ENCODE peak calls at places on chromosome 3, in five cellular contexts. J, T, H, D and S are unnamed samples. For H3K4me1 and H3K36me3, the result is how much of the 10 kb centered on the place peaks cover.

GRCh38 chr3:166663194-166663593 is 716.9 kb downstream of the ZBBX start:
- DNase-seq in J (no peak), T (no peak), H (no peak), D (no peak), S (no peak)

GRCh38 chr3:63874769-63875168 is 11.1 kb downstream of the ATXN7 start:
- DNase-seq in J (no peak), T (no peak), H (no peak), D (no peak), S (no peak)

GRCh38 chr3:32484437-32484836 is 18.2 kb downstream of the CMTM6 start:
- DNase-seq in J (no peak), T (no peak), H (no peak), D (no peak), S (no peak)

GRCh38 chr3:55584716-55585368 is 97.7 kb upstream of the WNT5A start:
- DNase-seq in J (no peak), T (no peak), H (peak), D (no peak), S (no peak)

GRCh38 chr3:43792904-43793303 is 102.2 kb downstream of the ABHD5 start:
- DNase-seq in J (no peak), T (no peak), H (no peak), D (no peak), S (no peak)

GRCh38 chr3:122797291-122797690 is 2.4 kb downstream of the SLC49A4 start:
- DNase-seq in J (no peak), T (no peak), H (no peak), D (no peak), S (no peak)

GRCh38 chr3:89472101-89472500 is 364.7 kb downstream of the EPHA3 start:
- DNase-seq in J (no peak), T (no peak), H (no peak), D (no peak), S (no peak)

GRCh38 chr3:131712662-131713061 is 209.9 kb upstream of the MRPL3 start:
- DNase-seq in J (no peak), T (no peak), H (no peak), D (no peak), S (no peak)

GRCh38 chr3:38989932-38990510 is 61.7 kb downstream of the SCN11A start:
- DNase-seq in J (no peak), T (no peak), H (no peak), D (no peak), S (no peak)

GRCh38 chr3:131397889-131398288 is 16.3 kb downstream of the NUDT16 start:
- DNase-seq in J (no peak), T (no peak), H (no peak), D (no peak), S (no peak)

GRCh38 chr3:132912416-132912753 is 125.8 kb upstream of the TMEM108 start:
- DNase-seq in J (no peak), T (no peak), H (no peak), D (no peak), S (no peak)

GRCh38 chr3:57787867-57788623 is 31.9 kb downstream of the SLMAP start:
- DNase-seq in J (no peak), T (no peak), H (no peak), D (no peak), S (no peak)

GRCh38 chr3:140292684-140293083 is 357.7 kb downstream of the CLSTN2 start:
- DNase-seq in J (no peak), T (no peak), H (no peak), D (peak), S (no peak)

GRCh38 chr3:127674099-127674792 is 1.5 kb downstream of the ABTB1 start:
- DNase-seq in J (no peak), T (no peak), H (no peak), D (peak), S (no peak)

GRCh38 chr3:123773681-123774431 is 110.3 kb downstream of the MYLK start:
- DNase-seq in J (no peak), T (no peak), H (no peak), D (no peak), S (no peak)

GRCh38 chr3:36282774-36283173 is 97.5 kb upstream of the STAC start:
- DNase-seq in J (no peak), T (no peak), H (no peak), D (no peak), S (no peak)

GRCh38 chr3:65907232-65908130 is 131.2 kb downstream of the MAGI1 start:
- DNase-seq in J (no peak), T (no peak), H (peak), D (no peak), S (no peak)

GRCh38 chr3:109132801-109133473 is 3.6 kb upstream of the C3orf85 start:
- DNase-seq in J (no peak), T (no peak), H (no peak), D (no peak), S (no peak)

GRCh38 chr3:38458796-38459498 is 5.3 kb downstream of the ACVR2B start:
- DNase-seq in J (no peak), T (no peak), H (no peak), D (peak), S (no peak)

GRCh38 chr3:50583897-50584296 is 14.6 kb downstream of the HEMK1 start:
- DNase-seq in J (no peak), T (no peak), H (no peak), D (peak), S (no peak)

GRCh38 chr3:4824948-4825325 is 154.3 kb upstream of the BHLHE40 start:
- DNase-seq in J (no peak), T (no peak), H (no peak), D (no peak), S (no peak)

GRCh38 chr3:30720586-30721313 is 114.3 kb downstream of the TGFBR2 start:
- DNase-seq in J (no peak), T (peak), H (no peak), D (no peak), S (peak)

GRCh38 chr3:128933213-128933921 is 53.9 kb downstream of the ACAD9 start:
- DNase-seq in J (no peak), T (no peak), H (no peak), D (no peak), S (no peak)

GRCh38 chr3:43236008-43236407 is 50.3 kb upstream of the SNRK start:
- DNase-seq in J (no peak), T (no peak), H (no peak), D (no peak), S (no peak)

GRCh38 chr3:156604064-156604641 is 49.2 kb upstream of the SSR3 start:
- DNase-seq in J (no peak), T (no peak), H (no peak), D (no peak), S (no peak)

GRCh38 chr3:38337703-38338102 is 8.9 kb upstream of the XYLB start:
- DNase-seq in J (no peak), T (no peak), H (no peak), D (no peak), S (no peak)

GRCh38 chr3:47799733-47800132 is 3.2 kb upstream of the DHX30 start:
- DNase-seq in J (no peak), T (no peak), H (no peak), D (no peak), S (no peak)

GRCh38 chr3:54949491-54950044 is 21.7 kb upstream of the LRTM1 start:
- DNase-seq in J (no peak), T (no peak), H (no peak), D (no peak), S (no peak)

GRCh38 chr3:126128504-126129407 is 44.8 kb upstream of the SLC41A3 start:
- DNase-seq in J (no peak), T (no peak), H (no peak), D (peak), S (peak)

GRCh38 chr3:9135930-9136525 is 113.4 kb downstream of the SRGAP3 start:
- DNase-seq in J (no peak), T (no peak), H (peak), D (peak), S (no peak)

GRCh38 chr3:126394179-126394976 is at the start of gene CFAP100:
- DNase-seq in J (no peak), T (no peak), H (peak), D (peak), S (no peak)

GRCh38 chr3:37745079-37745478 is 116.6 kb upstream of the CTDSPL start:
- DNase-seq in J (no peak), T (no peak), H (no peak), D (no peak), S (no peak)

GRCh38 chr3:179446501-179446900 is 4.8 kb downstream of the GNB4 start:
- DNase-seq in J (no peak), T (no peak), H (peak), D (no peak), S (no peak)

GRCh38 chr3:39501982-39502837 is 34.7 kb downstream of the MOBP start:
- DNase-seq in J (no peak), T (no peak), H (no peak), D (no peak), S (no peak)

GRCh38 chr3:62169871-62170660 is 203.3 kb downstream of the FEZF2 start:
- DNase-seq in J (no peak), T (no peak), H (no peak), D (no peak), S (peak)

GRCh38 chr3:36679384-36680200 is 84.8 kb downstream of the DCLK3 start:
- DNase-seq in J (no peak), T (no peak), H (no peak), D (no peak), S (peak)

GRCh38 chr3:5202267-5202666 is 14.8 kb downstream of the EDEM1 start:
- DNase-seq in J (no peak), T (no peak), H (no peak), D (no peak), S (no peak)

GRCh38 chr3:77079988-77080585 is 40.2 kb downstream of the ROBO2 start:
- DNase-seq in J (no peak), T (no peak), H (no peak), D (no peak), S (no peak)

DNA sequence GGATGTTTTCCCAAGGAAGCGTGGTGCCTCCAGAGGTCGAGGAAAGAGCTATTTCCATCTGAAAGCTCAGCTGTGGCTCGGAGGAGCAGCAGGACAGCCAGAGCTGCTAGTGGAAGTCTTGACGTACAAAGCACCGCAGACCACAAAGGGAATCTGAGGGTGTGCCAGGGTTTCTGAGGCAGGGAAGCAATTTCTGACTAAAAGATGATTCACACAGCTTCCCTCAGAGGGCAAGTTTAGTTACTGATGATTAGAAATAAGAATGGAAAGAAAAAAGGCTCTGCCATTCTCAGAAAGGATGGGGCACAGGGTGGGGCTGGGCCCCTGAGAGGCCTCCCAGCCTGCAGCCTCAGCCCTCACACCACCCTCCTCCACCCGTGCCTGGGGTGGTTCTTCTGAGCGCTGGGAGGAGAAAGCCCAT is 45.8 kb upstream of the SEC13 start:
- DNase-seq in J (no peak), T (peak), H (no peak), D (peak), S (peak)
- H3K4me1 ChIP-seq in J (under half), T (under half), H (under half), D (under half), S (under half)

DNA sequence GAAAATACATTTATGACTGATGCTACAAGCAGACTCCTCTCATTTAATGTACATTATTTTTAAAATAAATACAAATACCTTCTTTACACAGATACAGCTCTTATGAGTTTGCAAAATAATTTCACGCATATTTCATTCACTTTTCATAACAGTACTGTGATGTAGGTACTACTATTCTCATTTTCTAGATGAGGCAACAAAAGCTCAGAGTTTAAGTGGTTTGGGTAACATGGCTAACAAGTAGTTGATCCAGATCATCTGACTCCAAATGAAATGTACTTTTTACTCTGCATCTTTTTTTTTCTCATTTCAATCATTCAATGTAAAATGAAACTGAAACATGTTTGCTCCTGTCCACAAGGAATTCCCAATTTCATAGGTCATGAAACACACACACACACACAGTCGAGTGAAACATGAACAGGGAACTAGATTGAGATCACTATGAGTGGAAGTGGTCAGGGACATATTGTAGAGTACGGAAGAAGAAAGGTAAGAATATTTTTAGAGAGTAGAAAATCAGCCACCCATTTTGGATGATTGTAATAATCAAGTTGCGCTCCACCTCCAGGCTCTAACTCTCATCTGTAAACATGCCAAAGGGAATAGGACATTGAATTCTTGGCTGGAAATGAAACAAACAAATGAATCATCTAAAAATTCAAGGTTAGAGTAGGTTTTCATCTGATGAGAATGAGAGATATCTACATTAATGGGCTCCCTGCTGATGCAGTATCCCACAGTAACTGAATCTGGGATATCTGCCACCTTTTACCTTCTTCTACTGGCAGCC is 92.4 kb downstream of the CLDN1 start:
- DNase-seq in J (no peak), T (peak), H (no peak), D (no peak), S (no peak)
- H3K4me3 ChIP-seq in J (no peak), T (no peak), H (no peak), D (no peak), S (peak)

GRCh38 chr3:42115223-42115622 is 24.1 kb downstream of the TRAK1 start:
- DNase-seq in J (no peak), T (no peak), H (no peak), D (peak), S (no peak)
- H3K36me3 ChIP-seq in J (under half), T (under half), H (under half), D (under half), S (under half)

DNA sequence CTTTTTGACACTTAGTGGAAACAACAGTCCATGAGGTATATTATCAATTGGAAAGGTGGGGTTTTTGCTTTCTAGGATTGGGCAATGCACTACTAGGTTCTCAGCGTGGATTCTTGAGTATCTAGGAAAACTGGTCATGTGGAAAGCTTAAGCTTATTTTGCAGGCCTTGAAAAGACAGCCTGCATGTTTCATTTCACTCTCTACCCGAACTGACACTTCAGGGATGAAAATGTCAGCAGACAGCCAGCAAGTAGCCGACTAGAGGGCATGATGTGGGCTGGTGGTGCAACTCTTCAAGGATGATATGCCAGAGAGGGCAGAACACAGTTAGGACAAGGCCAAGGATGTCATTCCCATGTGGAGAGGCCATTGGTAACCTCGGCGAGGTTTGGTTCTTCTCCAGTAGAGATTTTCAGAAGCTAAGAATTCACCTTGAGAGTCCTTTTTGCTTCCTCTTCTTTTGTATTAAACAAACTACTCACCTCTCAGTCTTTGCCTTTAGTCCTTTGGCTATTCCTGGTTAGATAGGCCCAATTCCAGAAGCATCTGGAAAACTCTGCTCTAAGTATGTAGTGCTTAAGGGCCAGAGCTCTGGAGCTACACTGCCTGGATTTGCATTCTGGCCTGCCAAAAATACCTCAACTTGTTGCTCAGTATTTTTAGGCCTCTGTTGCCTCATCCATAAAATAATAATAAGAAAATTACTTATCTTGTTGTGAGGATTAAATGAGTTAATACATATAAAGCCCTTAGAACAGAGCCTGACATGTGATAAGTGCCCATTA is 17.9 kb downstream of the LPP start:
- DNase-seq in J (no peak), T (no peak), H (no peak), D (no peak), S (no peak)
- H3K4me1 ChIP-seq in J (under half), T (under half), H (under half), D (under half), S (under half)

GRCh38 chr3:53069422-53070068 is 23.7 kb upstream of the SFMBT1 start:
- DNase-seq in J (no peak), T (no peak), H (no peak), D (no peak), S (no peak)
- H3K4me3 ChIP-seq in J (no peak), T (no peak), H (no peak), D (no peak), S (no peak)

GRCh38 chr3:15055019-15055557 is 10.0 kb downstream of the MRPS25 start:
- DNase-seq in J (no peak), T (no peak), H (no peak), D (no peak), S (no peak)
- H3K36me3 ChIP-seq in J (under half), T (under half), H (under half), D (under half), S (half or more)

GRCh38 chr3:197369545-197369944 is 71.1 kb upstream of the DLG1 start:
- DNase-seq in J (no peak), T (no peak), H (no peak), D (no peak), S (no peak)

GRCh38 chr3:197367081-197367780 is 68.8 kb upstream of the DLG1 start:
- DNase-seq in J (no peak), T (no peak), H (no peak), D (no peak), S (peak)

GRCh38 chr3:197366301-197367044 is 68.1 kb upstream of the DLG1 start:
- DNase-seq in J (no peak), T (no peak), H (no peak), D (no peak), S (no peak)

GRCh38 chr3:197368821-197369220 is 70.4 kb upstream of the DLG1 start:
- DNase-seq in J (no peak), T (no peak), H (no peak), D (no peak), S (no peak)

GRCh38 chr3:197368330-197368729 is 69.9 kb upstream of the DLG1 start:
- DNase-seq in J (no peak), T (no peak), H (no peak), D (no peak), S (no peak)
- H3K4me1 ChIP-seq in J (under half), T (under half), H (under half), D (under half), S (half or more)

DNA sequence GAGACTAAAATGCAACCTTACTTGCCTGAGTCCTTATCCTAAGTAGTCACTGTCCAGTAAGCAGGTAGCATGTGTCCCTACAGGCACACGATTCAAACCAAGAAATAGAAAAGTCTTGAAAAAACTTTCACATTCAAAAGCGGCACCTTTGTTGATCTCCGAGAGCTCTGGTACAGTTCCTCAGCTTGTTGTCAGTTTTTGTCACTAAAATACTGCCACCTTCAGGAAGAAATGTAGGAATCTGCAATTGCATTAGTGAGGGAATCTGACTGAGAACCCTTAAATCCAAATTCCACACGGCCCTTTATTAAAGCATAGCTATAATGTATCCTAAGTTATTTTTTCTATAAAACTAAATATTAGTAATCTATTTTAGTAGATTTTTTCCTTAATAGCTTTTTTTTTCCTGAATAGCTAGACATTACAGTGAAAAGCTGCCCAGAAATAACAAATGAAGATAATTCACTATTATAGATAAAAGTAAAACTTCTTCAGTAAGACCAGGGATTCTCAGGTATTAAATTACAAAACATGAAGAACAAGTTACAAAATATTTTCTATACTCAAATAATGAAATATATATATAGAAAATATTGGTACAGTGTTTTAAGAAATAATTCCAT is 44.0 kb downstream of the CCDC54 start:
- DNase-seq in J (no peak), T (peak), H (peak), D (no peak), S (peak)
- H3K4me3 ChIP-seq in J (no peak), T (no peak), H (no peak), D (peak), S (peak)

GRCh38 chr3:51698209-51698608 is 8.7 kb upstream of the GRM2 start:
- DNase-seq in J (no peak), T (no peak), H (peak), D (no peak), S (no peak)
- H3K36me3 ChIP-seq in J (half or more), T (under half), H (under half), D (under half), S (under half)

GRCh38 chr3:111738790-111739189 is 120.3 kb upstream of the PHLDB2 start:
- DNase-seq in J (no peak), T (no peak), H (no peak), D (no peak), S (no peak)

GRCh38 chr3:111739241-111739952 is 119.7 kb upstream of the PHLDB2 start:
- DNase-seq in J (no peak), T (no peak), H (no peak), D (no peak), S (peak)

GRCh38 chr3:111737712-111738097 is 121.4 kb upstream of the PHLDB2 start:
- DNase-seq in J (no peak), T (no peak), H (no peak), D (no peak), S (peak)

GRCh38 chr3:111737056-111737711 is 121.9 kb upstream of the PHLDB2 start:
- DNase-seq in J (no peak), T (no peak), H (no peak), D (peak), S (no peak)

DNA sequence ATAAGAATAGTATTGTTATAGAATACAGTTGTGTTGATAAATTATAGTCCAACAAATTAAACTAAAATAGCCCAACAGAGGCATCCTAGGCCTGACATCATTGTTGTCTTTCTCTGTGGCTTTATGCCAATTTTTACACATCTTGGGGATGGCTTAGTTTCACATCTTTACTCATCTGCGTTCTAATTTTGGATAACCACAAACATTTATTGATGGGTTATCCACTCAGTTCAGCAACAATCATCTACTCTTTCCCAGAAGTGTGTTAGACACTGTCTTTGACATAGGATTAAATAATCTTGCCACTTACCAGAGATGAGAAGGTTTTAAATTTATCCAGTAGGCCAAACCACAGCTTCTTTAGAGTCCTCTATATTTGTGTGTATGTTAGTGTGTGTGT is 120.8 kb upstream of the PHLDB2 start:
- DNase-seq in J (no peak), T (no peak), H (no peak), D (no peak), S (no peak)
- H3K4me1 ChIP-seq in J (under half), T (under half), H (under half), D (under half), S (half or more)